ENCODE peak calls at places on chromosomes 6 and 20, in four cellular contexts. M is Peyer's patch, W is type B pancreatic cell, A is fibroblast of villous mesenchyme. K is an unnamed sample.

GRCh38 chr6:47041741-47042140 is 391 bp downstream of the ADGRF1 start:
- DNase-seq in W (no peak), M (no peak), A (no peak), K (no peak)

GRCh38 chr20:2849529-2849928 is 9.0 kb downstream of the VPS16 start:
- DNase-seq in M (no peak), W (no peak), A (no peak), K (no peak)

GRCh38 chr6:39941820-39942219 is 7.6 kb upstream of the MOCS1 start:
- DNase-seq in W (no peak), M (no peak), A (no peak), K (no peak)

GRCh38 chr20:34083137-34083536 is 28.9 kb downstream of the EIF2S2 start:
- DNase-seq in A (peak; percentile 94), W (no peak), M (no peak), K (no peak)

GRCh38 chr6:114286211-114286610 is 56.6 kb downstream of the HS3ST5 start:
- DNase-seq in M (no peak), A (no peak), W (no peak), K (no peak)

GRCh38 chr6:133921249-133921859 is 31.7 kb upstream of the TBPL1 start:
- DNase-seq in W (no peak), M (peak; percentile 72), A (peak; percentile 81), K (no peak)

GRCh38 chr20:63322146-63322922 is 29.3 kb downstream of the COL20A1 start:
- DNase-seq in A (no peak), M (peak; percentile 43), W (no peak), K (no peak)

GRCh38 chr6:112010328-112010727 is 43.6 kb upstream of the CCN6 start:
- DNase-seq in M (no peak), A (no peak), W (no peak), K (no peak)

GRCh38 chr6:56746767-56747504 is 104.2 kb upstream of the DST start:
- DNase-seq in A (no peak), W (no peak), M (no peak), K (no peak)

GRCh38 chr20:17611540-17612286 is 41.8 kb downstream of the DSTN start:
- DNase-seq in W (no peak), M (peak; percentile 59), A (peak; percentile 21), K (no peak)

GRCh38 chr20:44738779-44739477 is 6.7 kb upstream of the KCNK15 start:
- DNase-seq in A (peak; percentile 65), M (no peak), W (no peak), K (no peak)

GRCh38 chr20:58665606-58666005 is 14.5 kb downstream of the STX16 start:
- DNase-seq in A (no peak), W (no peak), M (no peak), K (no peak)

GRCh38 chr20:11726021-11726420 is 191.7 kb upstream of the BTBD3 start:
- DNase-seq in W (no peak), A (no peak), M (no peak), K (no peak)

GRCh38 chr6:125188037-125188436 is 34.5 kb downstream of the TPD52L1 start:
- DNase-seq in W (no peak), A (peak; percentile 69), M (no peak), K (no peak)

GRCh38 chr20:40646321-40647212 is 42.5 kb downstream of the MAFB start:
- DNase-seq in M (no peak), A (no peak), W (no peak), K (no peak)

GRCh38 chr6:3244003-3244831 is 14.5 kb upstream of the PSMG4 start:
- DNase-seq in W (no peak), M (no peak), A (no peak), K (no peak)

GRCh38 chr6:72952808-72953630 is 272.3 kb downstream of the KHDC1L start:
- DNase-seq in M (no peak), W (no peak), A (no peak), K (no peak)

GRCh38 chr6:104251651-104252050 is 608.1 kb downstream of the HACE1 start:
- DNase-seq in A (no peak), W (no peak), M (peak; percentile 32), K (no peak)

DNA sequence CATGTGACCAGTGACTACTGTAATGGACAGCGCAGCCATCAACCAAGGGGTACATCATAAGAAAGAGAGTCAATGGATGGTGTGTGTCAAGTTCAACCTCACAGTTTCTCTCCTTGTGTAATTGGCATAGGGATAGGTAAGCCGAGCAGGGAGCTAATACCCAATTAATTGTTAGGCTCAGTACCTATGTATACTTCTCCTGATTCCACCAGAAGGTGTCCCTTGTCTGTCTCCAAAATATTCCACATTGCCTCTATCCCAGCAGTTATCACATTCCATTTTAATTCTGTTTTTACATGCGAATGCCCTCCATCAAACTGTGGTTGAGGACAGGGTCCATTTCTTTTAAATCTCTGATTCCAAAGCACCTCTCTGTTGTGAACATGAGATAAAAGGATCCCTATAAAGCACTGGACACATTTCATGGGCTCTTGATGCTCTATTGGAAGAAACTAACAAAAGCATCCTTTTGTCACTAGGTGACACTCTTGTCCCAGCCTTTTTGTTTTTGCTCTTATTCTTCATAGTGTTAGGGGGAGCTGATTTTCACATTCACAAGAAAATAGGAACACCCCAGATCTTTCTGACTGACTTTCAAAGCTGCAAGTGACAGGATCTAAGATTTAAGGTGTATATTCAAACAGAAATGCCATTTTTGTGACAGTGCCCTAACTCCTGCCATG is 38.9 kb downstream of the FBXO9 start:
- DNase-seq in W (no peak), M (no peak), A (no peak), K (no peak)
- TF ChIP-seq CTCF in W (no peak), M (no peak), A (no peak), K (no peak)

DNA sequence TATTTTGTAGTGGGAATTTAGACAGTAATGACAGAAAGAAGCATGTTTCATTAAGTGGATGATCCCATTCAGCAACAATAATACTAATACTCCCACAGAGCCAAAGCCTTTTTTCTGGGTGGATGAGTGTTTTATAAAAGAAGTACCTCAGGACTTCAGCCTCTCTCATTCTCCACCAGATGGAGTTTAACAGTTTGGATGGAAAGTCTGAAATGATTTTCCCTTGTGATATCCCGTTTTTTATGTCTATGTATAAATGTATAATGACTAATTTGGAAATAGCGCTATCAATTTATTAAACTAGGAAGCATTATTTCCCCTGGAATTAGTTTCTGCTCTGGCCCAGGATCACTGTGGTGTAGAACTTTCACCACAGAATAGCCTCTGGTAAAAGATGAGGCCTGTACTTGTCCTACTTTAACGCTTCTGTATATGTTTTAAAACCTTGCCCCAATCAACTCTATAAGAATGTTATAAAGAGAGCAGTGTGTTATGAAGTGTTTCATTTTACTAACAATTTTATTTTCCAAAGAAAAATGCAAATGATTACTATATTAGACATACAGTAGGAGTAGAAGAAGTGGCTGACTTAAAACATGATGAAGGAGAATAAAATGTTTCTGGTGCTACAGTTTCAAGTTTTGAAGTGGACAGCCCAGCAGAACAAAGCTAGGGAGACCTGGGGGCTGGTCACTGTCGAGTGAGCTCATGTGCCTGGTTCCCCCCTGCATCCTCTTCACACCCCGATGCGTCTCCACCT is 135.6 kb downstream of the HIVEP1 start:
- DNase-seq in A (no peak), W (no peak), M (no peak), K (no peak)
- TF ChIP-seq CTCF in A (peak; percentile 34), W (peak; percentile 34), M (no peak), K (no peak)

DNA sequence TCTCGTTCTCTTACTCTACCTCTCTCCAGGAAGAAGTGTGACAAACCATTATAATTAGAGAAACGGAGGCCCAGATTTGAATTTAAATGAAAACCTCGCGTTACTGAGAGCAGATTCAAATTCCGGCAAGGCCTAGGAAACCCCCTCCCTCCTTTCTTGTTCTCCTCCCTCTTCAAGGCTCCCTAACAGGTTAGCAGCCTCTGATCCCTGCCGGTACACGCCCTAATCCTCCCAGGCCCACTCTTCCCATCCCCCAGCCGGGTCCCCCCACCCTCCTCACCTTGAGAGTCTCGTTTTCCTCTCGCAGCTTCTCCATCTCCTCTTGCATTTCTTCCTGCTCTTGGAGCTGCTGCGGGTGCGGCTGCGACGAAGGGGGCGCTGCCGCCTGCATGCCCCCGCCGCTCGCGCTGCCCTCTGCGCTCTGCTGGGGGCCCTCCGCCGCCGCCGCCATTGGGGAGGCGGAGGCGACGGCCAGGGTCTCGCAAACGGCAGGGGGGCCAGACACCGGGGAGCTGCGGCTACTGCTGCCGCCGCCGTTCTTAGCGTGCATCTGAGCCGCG is 3.8 kb downstream of the MTCL3 start:
- DNase-seq in W (no peak), A (peak; percentile 3), M (no peak), K (no peak)
- TF ChIP-seq CTCF in W (peak; percentile 25), A (no peak), M (no peak), K (no peak)

GRCh38 chr6:137707590-137708360 is 159.3 kb upstream of the TNFAIP3 start:
- DNase-seq in M (peak; percentile 69), W (no peak), A (peak; percentile 84), K (peak; percentile 27)

GRCh38 chr6:137707038-137707589 is 159.9 kb upstream of the TNFAIP3 start:
- DNase-seq in A (no peak), M (no peak), W (no peak), K (no peak)

GRCh38 chr6:137711929-137712328 is 155.1 kb upstream of the TNFAIP3 start:
- DNase-seq in A (no peak), W (no peak), M (no peak), K (no peak)

GRCh38 chr6:137708481-137708880 is 158.6 kb upstream of the TNFAIP3 start:
- DNase-seq in A (no peak), W (no peak), M (no peak), K (no peak)

DNA sequence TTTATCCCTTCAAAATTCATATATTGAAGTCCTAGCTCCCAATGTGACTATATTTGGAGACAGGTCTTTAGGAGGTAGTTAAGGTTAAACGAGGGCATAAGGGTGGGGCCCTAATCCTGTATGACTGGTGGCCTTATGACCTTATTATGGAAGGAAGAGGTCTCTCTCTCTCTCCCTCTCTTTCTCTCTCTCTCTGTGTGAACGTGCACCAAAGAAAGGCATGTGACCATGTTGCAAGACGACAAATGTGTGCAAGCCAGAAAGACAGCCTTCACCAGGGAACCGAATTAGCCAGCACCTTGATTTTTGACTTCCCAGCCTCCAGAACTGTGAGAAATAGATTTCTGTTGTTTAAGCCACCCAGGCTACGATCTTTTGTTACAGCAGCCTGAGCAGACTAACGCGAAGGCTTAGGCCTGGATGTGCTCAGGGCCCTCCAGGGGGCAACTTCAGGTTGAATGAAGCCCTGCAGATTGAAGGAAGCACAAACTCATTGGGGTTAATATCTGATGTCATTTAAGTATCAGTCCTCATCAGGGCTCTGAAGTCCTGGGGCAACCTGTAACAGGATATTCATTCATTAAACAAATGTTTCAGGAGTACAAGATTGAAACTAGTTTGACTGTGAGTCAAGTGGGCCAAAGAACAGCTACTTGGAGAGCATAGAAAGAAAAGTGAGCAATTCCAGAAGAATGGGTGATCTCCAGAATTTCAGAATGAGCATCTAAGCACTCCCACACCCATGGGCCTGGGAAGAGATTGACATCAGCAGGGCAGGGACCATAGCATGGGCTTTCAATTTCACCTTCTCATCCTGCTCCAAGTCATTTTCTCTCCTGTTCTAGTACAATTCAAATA is 157.4 kb upstream of the TNFAIP3 start:
- DNase-seq in A (no peak), W (no peak), M (no peak), K (no peak)
- TF ChIP-seq CTCF in A (no peak), W (no peak), M (no peak), K (no peak)

K was measured in activated B cell treated with CpG ODN at 0.5 μM for 24 hours.